ENCODE peak calls at places on chromosomes 13 and 19, in five cellular contexts. H, Z, O, F and B are unnamed samples.

GRCh38 chr13:98484289-98485219 is 92.4 kb downstream of the STK24 start:
- DNase-seq in F (peak), Z (peak), H (peak), O (peak), B (peak)

GRCh38 chr19:8148410-8149231 is 771 bp downstream of the FBN3 start:
- DNase-seq in H (no peak), Z (no peak), F (no peak), O (no peak), B (no peak)

GRCh38 chr13:91241249-91241648 is 106.2 kb upstream of the MIR17HG start:
- DNase-seq in O (no peak), F (no peak), H (no peak), Z (no peak), B (no peak)

GRCh38 chr13:60174113-60174512 is 10.4 kb upstream of the DIAPH3 start:
- DNase-seq in Z (no peak), F (no peak), O (no peak), H (no peak), B (no peak)

GRCh38 chr19:50701367-50701985 is 18.1 kb downstream of the SHANK1 start:
- DNase-seq in Z (no peak), O (no peak), F (no peak), H (no peak), B (no peak)

GRCh38 chr13:59747529-59747928 is 416.2 kb downstream of the DIAPH3 start:
- DNase-seq in F (peak), Z (no peak), H (no peak), O (no peak), B (no peak)

GRCh38 chr13:30148171-30148754 is 159.1 kb downstream of the KATNAL1 start:
- DNase-seq in Z (no peak), H (no peak), F (peak), O (no peak), B (no peak)

GRCh38 chr13:98834254-98834960 is 81.9 kb upstream of the SLC15A1 start:
- DNase-seq in O (no peak), F (no peak), Z (peak), H (no peak), B (no peak)

GRCh38 chr19:49231804-49232203 is 74.2 kb downstream of the TRPM4 start:
- DNase-seq in Z (no peak), H (no peak), F (no peak), O (no peak), B (no peak)

GRCh38 chr13:49499889-49500660 is 4.3 kb downstream of the PHF11 start:
- DNase-seq in O (peak), F (peak), H (no peak), Z (no peak), B (peak)

GRCh38 chr13:88926890-88927502 is 1255.8 kb downstream of the SLITRK5 start:
- DNase-seq in Z (no peak), F (no peak), H (no peak), O (no peak), B (no peak)

GRCh38 chr13:51298812-51299211 is 40.7 kb upstream of the SERPINE3 start:
- DNase-seq in H (no peak), F (no peak), Z (no peak), O (peak), B (peak)

GRCh38 chr13:24834902-24835510 is 71.0 kb downstream of the RNF17 start:
- DNase-seq in O (no peak), Z (no peak), H (no peak), F (no peak), B (no peak)

GRCh38 chr13:111531505-111531904 is 211.1 kb downstream of the TEX29 start:
- DNase-seq in Z (no peak), F (no peak), H (no peak), O (peak), B (no peak)

GRCh38 chr19:14840206-14840605 is 5.2 kb upstream of the OR7A5 start:
- DNase-seq in O (no peak), H (no peak), F (no peak), Z (no peak), B (no peak)

GRCh38 chr13:43122706-43123268 is 99.4 kb downstream of the DNAJC15 start:
- DNase-seq in Z (no peak), O (no peak), F (no peak), H (no peak), B (no peak)

GRCh38 chr19:5579286-5579685 is 11.5 kb upstream of the TINCR start:
- DNase-seq in F (no peak), Z (no peak), H (no peak), O (no peak), B (no peak)

GRCh38 chr19:47507031-47507430 is 7.8 kb downstream of the NAPA start:
- DNase-seq in Z (no peak), F (no peak), H (peak), O (no peak), B (no peak)

GRCh38 chr19:6220385-6221191 is 59.2 kb downstream of the MLLT1 start:
- DNase-seq in O (peak), H (no peak), F (no peak), Z (no peak), B (no peak)

GRCh38 chr13:28459911-28460310 is 35.0 kb downstream of the FLT1 start:
- DNase-seq in Z (no peak), H (no peak), F (no peak), O (no peak), B (no peak)

GRCh38 chr13:60511637-60512036 is 114.6 kb downstream of the TDRD3 start:
- DNase-seq in F (no peak), H (no peak), O (peak), Z (no peak), B (no peak)

GRCh38 chr13:100898431-100898830 is 223.8 kb upstream of the TMTC4 start:
- DNase-seq in H (no peak), F (no peak), O (no peak), Z (no peak), B (no peak)

GRCh38 chr13:66922444-66922843 is 307.7 kb downstream of the PCDH9 start:
- DNase-seq in H (no peak), Z (no peak), O (no peak), F (no peak), B (no peak)

GRCh38 chr19:3721131-3721899 is 13.1 kb downstream of the TJP3 start:
- DNase-seq in Z (peak), O (peak), F (peak), H (peak), B (peak)

GRCh38 chr13:75326173-75327131 is 155.5 kb downstream of the TBC1D4 start:
- DNase-seq in O (peak), F (peak), Z (no peak), H (no peak), B (peak)

GRCh38 chr13:75329723-75330122 is 152.2 kb downstream of the TBC1D4 start:
- DNase-seq in H (no peak), Z (peak), F (no peak), O (no peak), B (no peak)

GRCh38 chr13:75327132-75327505 is 154.8 kb downstream of the TBC1D4 start:
- DNase-seq in Z (no peak), F (peak), H (no peak), O (no peak), B (no peak)

GRCh38 chr13:75330770-75331169 is 151.2 kb downstream of the TBC1D4 start:
- DNase-seq in O (no peak), F (no peak), Z (no peak), H (no peak), B (no peak)

GRCh38 chr13:75329097-75329496 is 152.9 kb downstream of the TBC1D4 start:
- DNase-seq in Z (no peak), H (no peak), O (no peak), F (no peak), B (no peak)
- H3K27ac ChIP-seq in Z (no peak), H (no peak), O (no peak), F (no peak), B (no peak)

GRCh38 chr13:113488283-113488682 is 2.2 kb downstream of the DCUN1D2 start:
- DNase-seq in H (no peak), F (no peak), O (no peak), Z (no peak), B (no peak)
- H3K27ac ChIP-seq in H (no peak), F (no peak), O (no peak), Z (no peak), B (no peak)

GRCh38 chr19:53594811-53595509 is 36.8 kb upstream of the DPRX start:
- DNase-seq in Z (no peak), F (no peak), O (no peak), H (no peak), B (no peak)
- H3K27ac ChIP-seq in Z (no peak), F (no peak), O (no peak), H (peak), B (no peak)

GRCh38 chr19:44874317-44874716 is 16.7 kb upstream of the TOMM40 start:
- DNase-seq in O (no peak), Z (no peak), F (no peak), H (no peak), B (no peak)
- H3K27ac ChIP-seq in O (no peak), Z (no peak), F (no peak), H (peak), B (no peak)

GRCh38 chr13:45332831-45333219 is 8.2 kb downstream of the TPT1 start:
- DNase-seq in Z (no peak), F (no peak), O (no peak), H (no peak), B (no peak)

GRCh38 chr13:45331981-45332830 is 8.8 kb downstream of the TPT1 start:
- DNase-seq in H (no peak), O (peak), Z (peak), F (no peak), B (peak)

GRCh38 chr13:45333251-45333972 is 7.6 kb downstream of the TPT1 start:
- DNase-seq in Z (no peak), F (no peak), H (no peak), O (no peak), B (no peak)

GRCh38 chr13:45328661-45329105 is 12.3 kb downstream of the TPT1 start:
- DNase-seq in Z (no peak), F (no peak), O (peak), H (no peak), B (peak)

DNA sequence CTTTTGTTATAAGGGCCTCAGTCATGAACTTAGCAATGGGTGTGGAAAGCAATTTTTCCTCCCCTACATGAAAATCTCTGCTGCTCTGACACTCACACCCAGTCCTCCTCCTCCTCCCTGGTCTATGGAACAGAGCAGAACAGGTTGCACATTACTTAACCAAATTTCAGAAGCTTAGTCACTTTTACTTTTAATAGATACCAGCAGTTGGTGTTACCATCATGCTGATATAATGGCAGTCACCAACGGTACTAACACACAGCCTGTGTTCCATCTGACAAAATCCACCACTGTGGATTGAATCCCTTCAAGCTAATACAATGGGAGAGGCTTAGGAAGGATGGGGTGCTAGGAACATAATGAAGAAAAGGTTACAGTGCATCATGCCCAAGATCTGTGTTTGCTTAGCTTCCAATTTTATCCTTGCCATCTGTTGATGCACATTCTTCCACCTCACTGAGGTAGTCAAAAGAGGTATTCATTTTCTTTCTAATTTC is 9.8 kb downstream of the TPT1 start:
- DNase-seq in Z (no peak), O (no peak), F (no peak), H (no peak), B (no peak)
- H3K27ac ChIP-seq in Z (peak), O (no peak), F (no peak), H (peak), B (no peak)

GRCh38 chr19:11422163-11423068 is 3.3 kb upstream of the RGL3 start:
- DNase-seq in F (peak), H (peak), Z (peak), O (peak), B (peak)
- H3K27ac ChIP-seq in F (no peak), H (peak), Z (peak), O (no peak), B (no peak)